ENCODE peak calls at places on chromosome 12, in six cellular contexts. One of them, this sample, is unnamed.

GRCh38 chr12:89243786-89244185 is 108.5 kb downstream of the DUSP6 start:
- DNase-seq in HCT116: no peak
- DNase-seq in psoas muscle: no peak
- DNase-seq in uterus: no peak
- DNase-seq in right lobe of liver: no peak
- DNase-seq in left ventricle myocardium inferior: no peak
- DNase-seq in this sample: no peak

GRCh38 chr12:63804746-63805145 is 25.0 kb downstream of the RXYLT1 start:
- DNase-seq in HCT116: no peak
- DNase-seq in psoas muscle: no peak
- DNase-seq in uterus: no peak
- DNase-seq in right lobe of liver: no peak
- DNase-seq in left ventricle myocardium inferior: no peak
- DNase-seq in this sample: no peak

GRCh38 chr12:2652011-2652400 is 142.8 kb upstream of the FKBP4 start:
- DNase-seq in HCT116: no peak
- DNase-seq in psoas muscle: no peak
- DNase-seq in uterus: no peak
- DNase-seq in right lobe of liver: no peak
- DNase-seq in left ventricle myocardium inferior: no peak
- DNase-seq in this sample: peak

GRCh38 chr12:119202121-119202527 is 23.4 kb downstream of the HSPB8 start:
- DNase-seq in HCT116: no peak
- DNase-seq in psoas muscle: no peak
- DNase-seq in uterus: no peak
- DNase-seq in right lobe of liver: no peak
- DNase-seq in left ventricle myocardium inferior: no peak
- DNase-seq in this sample: no peak

GRCh38 chr12:28925726-28926376 is 223.2 kb upstream of the FAR2 start:
- DNase-seq in HCT116: no peak
- DNase-seq in psoas muscle: no peak
- DNase-seq in uterus: no peak
- DNase-seq in right lobe of liver: no peak
- DNase-seq in left ventricle myocardium inferior: no peak
- DNase-seq in this sample: no peak

GRCh38 chr12:108097160-108097911 is 31.8 kb upstream of the WSCD2 start:
- DNase-seq in HCT116: no peak
- DNase-seq in psoas muscle: no peak
- DNase-seq in uterus: no peak
- DNase-seq in right lobe of liver: no peak
- DNase-seq in left ventricle myocardium inferior: no peak
- DNase-seq in this sample: no peak

GRCh38 chr12:9347328-9348127 is 139.3 kb upstream of the PZP start:
- DNase-seq in HCT116: peak
- DNase-seq in psoas muscle: no peak
- DNase-seq in uterus: no peak
- DNase-seq in right lobe of liver: no peak
- DNase-seq in left ventricle myocardium inferior: no peak
- DNase-seq in this sample: peak

GRCh38 chr12:1800646-1801284 is 19.6 kb upstream of the LRTM2 start:
- DNase-seq in HCT116: no peak
- DNase-seq in psoas muscle: peak
- DNase-seq in uterus: no peak
- DNase-seq in right lobe of liver: peak
- DNase-seq in left ventricle myocardium inferior: no peak
- DNase-seq in this sample: peak

GRCh38 chr12:120944645-120945217 is 33.6 kb upstream of the HNF1A start:
- DNase-seq in HCT116: no peak
- DNase-seq in psoas muscle: peak
- DNase-seq in uterus: no peak
- DNase-seq in right lobe of liver: no peak
- DNase-seq in left ventricle myocardium inferior: peak
- DNase-seq in this sample: no peak

GRCh38 chr12:109053382-109054123 is 1.2 kb downstream of the USP30 start:
- DNase-seq in HCT116: no peak
- DNase-seq in psoas muscle: no peak
- DNase-seq in uterus: no peak
- DNase-seq in right lobe of liver: no peak
- DNase-seq in left ventricle myocardium inferior: no peak
- DNase-seq in this sample: no peak

DNA sequence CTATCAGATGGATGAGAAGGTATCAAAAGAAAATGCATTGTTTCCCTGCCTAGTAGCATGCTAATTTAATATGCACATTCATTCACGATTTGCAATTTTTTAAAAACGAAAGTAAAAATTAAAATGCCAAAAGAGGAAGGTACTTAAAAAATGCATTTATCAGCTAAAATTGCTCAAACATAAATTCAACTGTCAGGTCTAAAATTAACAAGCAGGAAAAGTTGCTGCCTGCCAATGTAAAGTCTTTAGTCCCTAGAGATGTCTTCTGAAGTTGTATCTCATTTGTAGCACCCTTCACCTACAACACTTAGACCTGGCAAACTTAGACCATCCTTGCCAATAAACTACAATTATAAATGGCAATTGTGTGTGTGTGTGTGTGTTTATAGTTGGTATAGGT is 7.8 kb downstream of the ATF7 start:
- DNase-seq in HCT116: no peak
- DNase-seq in psoas muscle: no peak
- DNase-seq in uterus: no peak
- DNase-seq in right lobe of liver: no peak
- DNase-seq in left ventricle myocardium inferior: no peak
- DNase-seq in this sample: no peak
- H3K4me3 ChIP-seq in HCT116: no peak
- H3K4me3 ChIP-seq in psoas muscle: peak
- H3K4me3 ChIP-seq in uterus: no peak
- H3K4me3 ChIP-seq in right lobe of liver: no peak
- H3K4me3 ChIP-seq in left ventricle myocardium inferior: peak
- H3K4me3 ChIP-seq in this sample: peak

GRCh38 chr12:127008758-127009403 is 1258.1 kb upstream of the TMEM132C start:
- DNase-seq in HCT116: no peak
- DNase-seq in psoas muscle: no peak
- DNase-seq in uterus: no peak
- DNase-seq in right lobe of liver: peak
- DNase-seq in left ventricle myocardium inferior: no peak
- DNase-seq in this sample: no peak
- H3K27ac ChIP-seq in HCT116: no peak
- H3K27ac ChIP-seq in psoas muscle: no peak
- H3K27ac ChIP-seq in uterus: no peak
- H3K27ac ChIP-seq in right lobe of liver: peak
- H3K27ac ChIP-seq in left ventricle myocardium inferior: no peak
- H3K27ac ChIP-seq in this sample: no peak

GRCh38 chr12:4032906-4033628 is 159.9 kb upstream of the PARP11 start:
- DNase-seq in HCT116: no peak
- DNase-seq in psoas muscle: no peak
- DNase-seq in uterus: no peak
- DNase-seq in right lobe of liver: no peak
- DNase-seq in left ventricle myocardium inferior: no peak
- DNase-seq in this sample: no peak

GRCh38 chr12:4027412-4027811 is 154.2 kb upstream of the PARP11 start:
- DNase-seq in HCT116: no peak
- DNase-seq in psoas muscle: no peak
- DNase-seq in uterus: no peak
- DNase-seq in right lobe of liver: no peak
- DNase-seq in left ventricle myocardium inferior: no peak
- DNase-seq in this sample: no peak

GRCh38 chr12:4034926-4035325 is 161.7 kb upstream of the PARP11 start:
- DNase-seq in HCT116: no peak
- DNase-seq in psoas muscle: no peak
- DNase-seq in uterus: no peak
- DNase-seq in right lobe of liver: no peak
- DNase-seq in left ventricle myocardium inferior: no peak
- DNase-seq in this sample: no peak

GRCh38 chr12:4030938-4031702 is 157.9 kb upstream of the PARP11 start:
- DNase-seq in HCT116: peak
- DNase-seq in psoas muscle: peak
- DNase-seq in uterus: peak
- DNase-seq in right lobe of liver: peak
- DNase-seq in left ventricle myocardium inferior: peak
- DNase-seq in this sample: peak

DNA sequence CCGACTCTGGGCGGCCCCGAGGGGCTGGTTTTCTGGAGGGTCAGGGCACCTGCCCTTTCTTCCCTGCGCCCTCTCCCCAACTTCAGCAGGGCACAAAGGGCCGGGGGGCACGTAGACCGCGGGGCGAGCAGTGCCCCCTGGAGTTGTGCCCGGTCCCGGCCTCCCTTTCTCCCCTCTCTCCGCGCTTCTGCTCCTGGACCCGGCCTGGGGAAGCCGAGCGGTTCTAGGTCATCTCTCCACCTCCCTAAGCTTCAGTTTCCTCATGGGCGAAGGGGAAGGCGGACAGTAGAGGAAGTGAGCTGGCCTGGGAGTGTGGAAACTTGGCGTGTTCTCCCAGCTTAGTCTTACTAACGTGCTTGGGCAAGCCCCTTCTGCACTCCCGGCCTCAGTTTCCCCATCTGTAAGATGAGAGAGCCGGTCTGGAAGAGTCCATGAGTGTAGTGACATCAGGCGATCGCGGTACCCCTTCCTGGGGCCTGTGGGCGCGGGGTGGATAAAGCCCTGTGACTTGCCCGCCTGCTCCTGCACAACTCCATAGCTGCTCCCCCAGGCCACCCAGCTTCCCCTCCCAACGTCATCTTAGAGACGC is 158.6 kb upstream of the PARP11 start:
- DNase-seq in HCT116: no peak
- DNase-seq in psoas muscle: no peak
- DNase-seq in uterus: no peak
- DNase-seq in right lobe of liver: peak
- DNase-seq in left ventricle myocardium inferior: peak
- DNase-seq in this sample: peak
- TF ChIP-seq CTCF in HCT116: no peak
- TF ChIP-seq CTCF in psoas muscle: no peak
- TF ChIP-seq CTCF in uterus: no peak
- TF ChIP-seq CTCF in right lobe of liver: no peak
- TF ChIP-seq CTCF in left ventricle myocardium inferior: no peak
- TF ChIP-seq CTCF in this sample: no peak

GRCh38 chr12:12807970-12808702 is 5.0 kb upstream of the DDX47 start:
- DNase-seq in HCT116: no peak
- DNase-seq in psoas muscle: peak
- DNase-seq in uterus: peak
- DNase-seq in right lobe of liver: no peak
- DNase-seq in left ventricle myocardium inferior: peak
- DNase-seq in this sample: no peak
- H3K4me3 ChIP-seq in HCT116: no peak
- H3K4me3 ChIP-seq in psoas muscle: peak
- H3K4me3 ChIP-seq in uterus: no peak
- H3K4me3 ChIP-seq in right lobe of liver: no peak
- H3K4me3 ChIP-seq in left ventricle myocardium inferior: peak
- H3K4me3 ChIP-seq in this sample: no peak

GRCh38 chr12:68627673-68628319 is 17.1 kb downstream of the RAP1B start:
- DNase-seq in HCT116: no peak
- DNase-seq in psoas muscle: no peak
- DNase-seq in uterus: no peak
- DNase-seq in right lobe of liver: no peak
- DNase-seq in left ventricle myocardium inferior: no peak
- DNase-seq in this sample: no peak
- H3K27ac ChIP-seq in HCT116: no peak
- H3K27ac ChIP-seq in psoas muscle: no peak
- H3K27ac ChIP-seq in uterus: no peak
- H3K27ac ChIP-seq in right lobe of liver: no peak
- H3K27ac ChIP-seq in left ventricle myocardium inferior: no peak
- H3K27ac ChIP-seq in this sample: no peak

DNA sequence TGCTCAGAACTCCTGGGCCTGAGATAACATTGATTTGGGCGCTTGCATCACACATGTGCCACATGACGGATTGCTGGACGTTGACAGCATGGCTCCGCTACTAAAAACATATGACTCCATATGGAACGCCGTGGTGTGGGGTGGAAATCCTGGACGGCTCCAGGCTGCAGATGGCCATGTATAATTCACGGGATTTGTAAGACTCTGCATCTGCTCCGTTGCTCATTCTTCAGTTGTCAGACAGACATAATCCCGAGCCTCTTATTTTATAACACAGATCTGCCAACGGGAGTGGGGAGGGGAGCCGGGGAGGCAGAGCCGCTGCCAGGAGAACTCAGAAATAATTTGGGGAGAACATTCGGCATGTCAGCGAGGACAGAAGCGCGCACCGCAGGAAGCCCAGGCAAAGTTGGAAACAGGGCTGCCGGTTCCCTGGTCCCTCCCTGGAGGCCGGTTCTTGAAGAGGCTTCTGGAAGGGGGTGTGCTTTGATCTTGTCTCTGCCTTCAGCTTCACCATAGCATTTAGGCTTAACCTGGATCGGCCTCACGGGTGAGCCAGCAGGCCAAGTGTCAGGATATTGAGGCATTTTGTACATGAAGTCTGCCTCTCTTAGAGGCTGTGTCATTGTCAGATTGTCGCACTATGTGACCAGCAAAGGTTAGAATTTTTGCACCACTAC is 45.8 kb upstream of the MYL2 start:
- DNase-seq in HCT116: no peak
- DNase-seq in psoas muscle: no peak
- DNase-seq in uterus: no peak
- DNase-seq in right lobe of liver: no peak
- DNase-seq in left ventricle myocardium inferior: no peak
- DNase-seq in this sample: no peak
- TF ChIP-seq CTCF in HCT116: no peak
- TF ChIP-seq CTCF in psoas muscle: no peak
- TF ChIP-seq CTCF in uterus: no peak
- TF ChIP-seq CTCF in right lobe of liver: no peak
- TF ChIP-seq CTCF in left ventricle myocardium inferior: no peak
- TF ChIP-seq CTCF in this sample: no peak

This sample was measured in RWPE2.